ENCODE peak calls at places on chromosomes 3 and 15, in four cellular contexts. N is posterior vena cava, V is uterus, E is cardiac fibroblast. Q is an unnamed sample.

GRCh38 chr15:51333571-51333970 is 4.8 kb downstream of the CYP19A1 start:
- DNase-seq in N (no peak), V (no peak), E (no peak), Q (no peak)

GRCh38 chr3:4416961-4417360 is 50.1 kb downstream of the SUMF1 start:
- DNase-seq in V (no peak), E (peak), N (no peak), Q (no peak)

GRCh38 chr3:78096488-78097255 is 1056.8 kb downstream of the ROBO2 start:
- DNase-seq in V (no peak), N (no peak), E (no peak), Q (no peak)

GRCh38 chr3:122952509-122952908 is 75.1 kb downstream of the SEMA5B start:
- DNase-seq in N (no peak), E (peak), V (no peak), Q (no peak)

GRCh38 chr3:27960133-27960532 is 238.0 kb upstream of the EOMES start:
- DNase-seq in N (no peak), E (peak), V (no peak), Q (no peak)

GRCh38 chr3:163071684-163072083 is 1575.1 kb downstream of the OTOL1 start:
- DNase-seq in E (peak), N (no peak), V (no peak), Q (no peak)

GRCh38 chr15:35302340-35302739 is 217.2 kb upstream of the NANOGP8 start:
- DNase-seq in N (no peak), E (no peak), V (no peak), Q (no peak)

GRCh38 chr3:52440249-52440551 is 4.7 kb downstream of the SEMA3G start:
- DNase-seq in E (no peak), V (no peak), N (peak), Q (no peak)

GRCh38 chr3:57983734-57984518 is 24.3 kb upstream of the FLNB start:
- DNase-seq in E (peak), N (peak), V (peak), Q (peak)

GRCh38 chr3:147384210-147385058 is 21.9 kb downstream of the ZIC4 start:
- DNase-seq in E (no peak), N (no peak), V (no peak), Q (no peak)

GRCh38 chr3:143469159-143469558 is 349.6 kb downstream of the CHST2 start:
- DNase-seq in E (no peak), N (no peak), V (no peak), Q (no peak)

GRCh38 chr3:27138562-27138961 is 230.6 kb downstream of the NEK10 start:
- DNase-seq in N (no peak), V (no peak), E (no peak), Q (no peak)

Q was measured in cardiac septum.